ENCODE peak calls at places on chromosome 15, in four cellular contexts. One of them, this sample, is unnamed.
A peak's percentile ranks its signal among the peaks of the same experiment; 100 is the strongest.

GRCh38 chr15:55005679-55006078 is 191.1 kb downstream of the RSL24D1 start:
- DNase-seq in T-helper 17 cell: no peak
- DNase-seq in activated CD4-positive, alpha-beta T cell treated with anti-CD3 and anti-CD28 coated beads for 24 hours: no peak
- DNase-seq in NCI-H1105 treated with DMSO at 0.1 percent for 48 hours: no peak
- DNase-seq in this sample: no peak

GRCh38 chr15:55909036-55909811 is 84.2 kb downstream of the NEDD4 start:
- DNase-seq in T-helper 17 cell: no peak
- DNase-seq in activated CD4-positive, alpha-beta T cell treated with anti-CD3 and anti-CD28 coated beads for 24 hours: no peak
- DNase-seq in NCI-H1105 treated with DMSO at 0.1 percent for 48 hours: no peak
- DNase-seq in this sample: no peak

GRCh38 chr15:83285979-83286553 is 1.6 kb upstream of the BNC1 start:
- DNase-seq in T-helper 17 cell: no peak
- DNase-seq in activated CD4-positive, alpha-beta T cell treated with anti-CD3 and anti-CD28 coated beads for 24 hours: no peak
- DNase-seq in NCI-H1105 treated with DMSO at 0.1 percent for 48 hours: no peak
- DNase-seq in this sample: no peak

GRCh38 chr15:40878785-40879184 is 4.8 kb upstream of the RHOV start:
- DNase-seq in T-helper 17 cell: no peak
- DNase-seq in activated CD4-positive, alpha-beta T cell treated with anti-CD3 and anti-CD28 coated beads for 24 hours: no peak
- DNase-seq in NCI-H1105 treated with DMSO at 0.1 percent for 48 hours: no peak
- DNase-seq in this sample: no peak

GRCh38 chr15:52834379-52834778 is 44.2 kb upstream of the ONECUT1 start:
- DNase-seq in T-helper 17 cell: no peak
- DNase-seq in activated CD4-positive, alpha-beta T cell treated with anti-CD3 and anti-CD28 coated beads for 24 hours: no peak
- DNase-seq in NCI-H1105 treated with DMSO at 0.1 percent for 48 hours: no peak
- DNase-seq in this sample: no peak

GRCh38 chr15:100829457-100829856 is 50.2 kb upstream of the ALDH1A3 start:
- DNase-seq in T-helper 17 cell: no peak
- DNase-seq in activated CD4-positive, alpha-beta T cell treated with anti-CD3 and anti-CD28 coated beads for 24 hours: no peak
- DNase-seq in NCI-H1105 treated with DMSO at 0.1 percent for 48 hours: no peak
- DNase-seq in this sample: no peak

GRCh38 chr15:92050220-92050898 is 196.9 kb downstream of the SLCO3A1 start:
- DNase-seq in T-helper 17 cell: no peak
- DNase-seq in activated CD4-positive, alpha-beta T cell treated with anti-CD3 and anti-CD28 coated beads for 24 hours: no peak
- DNase-seq in NCI-H1105 treated with DMSO at 0.1 percent for 48 hours: no peak
- DNase-seq in this sample: no peak

GRCh38 chr15:66698971-66699370 is 3.1 kb upstream of the SMAD6 start:
- DNase-seq in T-helper 17 cell: no peak
- DNase-seq in activated CD4-positive, alpha-beta T cell treated with anti-CD3 and anti-CD28 coated beads for 24 hours: no peak
- DNase-seq in NCI-H1105 treated with DMSO at 0.1 percent for 48 hours: no peak
- DNase-seq in this sample: no peak

GRCh38 chr15:45105586-45105985 is 8.4 kb downstream of the DUOX2 start:
- DNase-seq in T-helper 17 cell: no peak
- DNase-seq in activated CD4-positive, alpha-beta T cell treated with anti-CD3 and anti-CD28 coated beads for 24 hours: no peak
- DNase-seq in NCI-H1105 treated with DMSO at 0.1 percent for 48 hours: no peak
- DNase-seq in this sample: no peak

GRCh38 chr15:51936119-51936478 is 35.5 kb downstream of the LEO1 start:
- DNase-seq in T-helper 17 cell: no peak
- DNase-seq in activated CD4-positive, alpha-beta T cell treated with anti-CD3 and anti-CD28 coated beads for 24 hours: no peak
- DNase-seq in NCI-H1105 treated with DMSO at 0.1 percent for 48 hours: no peak
- DNase-seq in this sample: no peak

GRCh38 chr15:101059381-101060341 is 140.5 kb downstream of the LRRK1 start:
- DNase-seq in T-helper 17 cell: no peak
- DNase-seq in activated CD4-positive, alpha-beta T cell treated with anti-CD3 and anti-CD28 coated beads for 24 hours: no peak
- DNase-seq in NCI-H1105 treated with DMSO at 0.1 percent for 48 hours: no peak
- DNase-seq in this sample: no peak

GRCh38 chr15:53962646-53963561 is 15.3 kb upstream of the UNC13C start:
- DNase-seq in T-helper 17 cell: no peak
- DNase-seq in activated CD4-positive, alpha-beta T cell treated with anti-CD3 and anti-CD28 coated beads for 24 hours: peak; percentile 2
- DNase-seq in NCI-H1105 treated with DMSO at 0.1 percent for 48 hours: peak; percentile 33
- DNase-seq in this sample: no peak

GRCh38 chr15:101167791-101168462 is 83.9 kb downstream of the CHSY1 start:
- DNase-seq in T-helper 17 cell: no peak
- DNase-seq in activated CD4-positive, alpha-beta T cell treated with anti-CD3 and anti-CD28 coated beads for 24 hours: peak; percentile 53
- DNase-seq in NCI-H1105 treated with DMSO at 0.1 percent for 48 hours: no peak
- DNase-seq in this sample: no peak

GRCh38 chr15:41780727-41781126 is 6.4 kb downstream of the MAPKBP1 start:
- DNase-seq in T-helper 17 cell: no peak
- DNase-seq in activated CD4-positive, alpha-beta T cell treated with anti-CD3 and anti-CD28 coated beads for 24 hours: no peak
- DNase-seq in NCI-H1105 treated with DMSO at 0.1 percent for 48 hours: no peak
- DNase-seq in this sample: no peak

GRCh38 chr15:51796777-51797474 is 32.5 kb upstream of the TMOD3 start:
- DNase-seq in T-helper 17 cell: no peak
- DNase-seq in activated CD4-positive, alpha-beta T cell treated with anti-CD3 and anti-CD28 coated beads for 24 hours: no peak
- DNase-seq in NCI-H1105 treated with DMSO at 0.1 percent for 48 hours: no peak
- DNase-seq in this sample: no peak

GRCh38 chr15:26772588-26773484 is at the start of gene GABRB3:
- DNase-seq in T-helper 17 cell: no peak
- DNase-seq in activated CD4-positive, alpha-beta T cell treated with anti-CD3 and anti-CD28 coated beads for 24 hours: no peak
- DNase-seq in NCI-H1105 treated with DMSO at 0.1 percent for 48 hours: peak; percentile 25
- DNase-seq in this sample: no peak

GRCh38 chr15:50765202-50765967 is at the start of gene SPPL2A:
- DNase-seq in T-helper 17 cell: peak; percentile 77
- DNase-seq in activated CD4-positive, alpha-beta T cell treated with anti-CD3 and anti-CD28 coated beads for 24 hours: peak; percentile 84
- DNase-seq in NCI-H1105 treated with DMSO at 0.1 percent for 48 hours: peak; percentile 42
- DNase-seq in this sample: peak; percentile 77